ENCODE peak calls at places on chromosomes 7 and 10, in four cellular contexts. G is SK-N-SH, R is AG04450, Y is left ventricle myocardium inferior. E is an unnamed sample.
A peak's percentile ranks its signal among the peaks of the same experiment; 100 is the strongest.

GRCh38 chr10:74333174-74333573 is 182.2 kb downstream of the ADK start:
- DNase-seq in G (peak; percentile 15), R (peak; percentile 43), Y (no peak), E (no peak)

GRCh38 chr7:5528071-5528814 is 104.6 kb upstream of the TNRC18 start:
- DNase-seq in G (no peak), R (no peak), Y (peak; percentile 46), E (peak; percentile 69)

GRCh38 chr7:98864726-98865420 is 4.9 kb downstream of the TMEM130 start:
- DNase-seq in G (no peak), R (no peak), Y (no peak), E (no peak)

GRCh38 chr7:2253021-2253420 is 11.0 kb downstream of the NUDT1 start:
- DNase-seq in G (no peak), R (no peak), Y (no peak), E (no peak)

GRCh38 chr7:39985398-39985918 is 35.4 kb downstream of the CDK13 start:
- DNase-seq in G (no peak), R (no peak), Y (no peak), E (no peak)

GRCh38 chr10:92965314-92965713 is 95.3 kb upstream of the CYP26C1 start:
- DNase-seq in G (peak; percentile 15), R (no peak), Y (no peak), E (no peak)

GRCh38 chr10:97684866-97685394 is 2.1 kb downstream of the AVPI1 start:
- DNase-seq in G (no peak), R (no peak), Y (no peak), E (no peak)

GRCh38 chr10:114519306-114519669 is 115.0 kb upstream of the AFAP1L2 start:
- DNase-seq in G (no peak), R (no peak), Y (no peak), E (peak; percentile 76)

GRCh38 chr10:6394084-6394483 is 186.0 kb downstream of the PRKCQ start:
- DNase-seq in G (no peak), R (no peak), Y (no peak), E (no peak)

GRCh38 chr10:50917486-50917885 is 32.1 kb upstream of the A1CF start:
- DNase-seq in G (no peak), R (peak; percentile 15), Y (no peak), E (no peak)

GRCh38 chr7:12320241-12320640 is 83.4 kb downstream of the VWDE start:
- DNase-seq in G (no peak), R (no peak), Y (no peak), E (no peak)

GRCh38 chr7:99308461-99309074 is 17.1 kb upstream of the ARPC1A start:
- DNase-seq in G (no peak), R (no peak), Y (no peak), E (no peak)

GRCh38 chr7:36613214-36613613 is 111.1 kb downstream of the AOAH start:
- DNase-seq in G (no peak), R (no peak), Y (no peak), E (no peak)

GRCh38 chr10:70518695-70519094 is 40.1 kb downstream of the PALD1 start:
- DNase-seq in G (no peak), R (no peak), Y (no peak), E (no peak)

GRCh38 chr7:99975782-99976521 is at the start of gene AZGP1:
- DNase-seq in G (no peak), R (no peak), Y (peak; percentile 56), E (no peak)

GRCh38 chr7:100827330-100828226 is at the start of gene EPHB4:
- DNase-seq in G (peak; percentile 88), R (peak; percentile 72), Y (peak; percentile 84), E (peak; percentile 89)

GRCh38 chr10:3892440-3893101 is 107.6 kb upstream of the KLF6 start:
- DNase-seq in G (no peak), R (no peak), Y (no peak), E (peak; percentile 45)

GRCh38 chr10:93999401-93999851 is 5.7 kb downstream of the PLCE1 start:
- DNase-seq in G (peak; percentile 60), R (peak; percentile 30), Y (peak; percentile 52), E (peak; percentile 78)

GRCh38 chr10:104315486-104315921 is 22.8 kb downstream of the ITPRIP start:
- DNase-seq in G (no peak), R (no peak), Y (no peak), E (no peak)

GRCh38 chr7:146499970-146500369 is 383.4 kb downstream of the CNTNAP2 start:
- DNase-seq in G (no peak), R (no peak), Y (no peak), E (no peak)

GRCh38 chr7:110442386-110442837 is 648.5 kb upstream of the LRRN3 start:
- DNase-seq in G (peak; percentile 81), R (no peak), Y (no peak), E (peak; percentile 29)

GRCh38 chr10:97774811-97775294 is 3.1 kb upstream of the SFRP5 start:
- DNase-seq in G (no peak), R (no peak), Y (no peak), E (no peak)

GRCh38 chr10:58400609-58401008 is 15.4 kb downstream of the TFAM start:
- DNase-seq in G (no peak), R (no peak), Y (no peak), E (no peak)

GRCh38 chr10:102416181-102417094 is 2.1 kb downstream of the PSD start:
- DNase-seq in G (no peak), R (no peak), Y (peak; percentile 7), E (no peak)
- H3K27me3 ChIP-seq in G (no peaks in the 10 kb centered on the region), R (peaks cover 59% of the 10 kb centered on the region), Y (peaks cover 79% of the 10 kb centered on the region), E (no peaks in the 10 kb centered on the region)

DNA sequence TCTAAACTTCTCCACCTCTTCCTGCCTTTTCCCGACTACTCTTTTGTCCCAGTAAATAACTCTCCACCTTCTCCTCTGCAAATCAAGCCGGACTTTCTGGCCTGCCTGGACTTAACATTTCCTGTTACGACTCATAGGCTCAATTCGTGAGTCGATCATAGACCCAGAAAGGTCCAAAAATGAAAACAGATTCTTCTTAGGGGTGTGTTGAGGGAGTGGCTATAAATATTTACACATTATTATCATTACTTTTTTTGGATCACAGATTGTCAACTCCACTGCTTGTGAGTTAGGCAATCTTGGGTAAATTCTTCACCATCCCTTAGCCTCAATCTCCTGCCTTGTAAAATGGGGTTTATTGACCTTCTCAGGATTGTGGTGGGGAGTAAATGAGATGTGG is 58.9 kb upstream of the HABP2 start:
- DNase-seq in G (no peak), R (no peak), Y (no peak), E (no peak)
- H3K27me3 ChIP-seq in G (no peaks in the 10 kb centered on the region), R (peaks cover 2% of the 10 kb centered on the region), Y (peaks cover 44% of the 10 kb centered on the region), E (no peaks in the 10 kb centered on the region)

DNA sequence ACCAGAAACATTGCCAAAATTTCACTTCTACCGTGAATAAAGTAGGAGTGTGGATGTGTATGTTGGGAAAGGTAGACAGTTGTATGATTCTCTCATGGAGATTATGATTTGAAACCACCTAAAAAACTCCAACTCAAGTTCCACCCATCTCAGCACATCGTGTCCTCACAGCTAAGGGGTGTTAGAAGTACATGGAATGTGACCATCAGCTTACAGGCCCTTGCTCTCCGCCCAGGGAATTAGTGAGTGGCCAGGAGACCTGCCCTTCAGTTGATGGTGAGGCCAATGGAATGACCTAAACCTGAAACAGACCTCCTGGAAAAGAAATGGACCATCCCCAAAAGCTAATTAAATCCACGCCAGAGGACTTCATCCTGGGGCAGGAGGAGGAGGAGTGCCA is 2.1 kb upstream of the WNT2 start:
- DNase-seq in G (no peak), R (no peak), Y (no peak), E (no peak)
- H3K27me3 ChIP-seq in G (peaks cover 54% of the 10 kb centered on the region), R (peaks cover 26% of the 10 kb centered on the region), Y (peaks cover 69% of the 10 kb centered on the region), E (no peaks in the 10 kb centered on the region)

GRCh38 chr7:72465521-72465920 is 53.4 kb upstream of the CALN1 start:
- DNase-seq in G (no peak), R (no peak), Y (no peak), E (no peak)

GRCh38 chr7:72466797-72467196 is 54.7 kb upstream of the CALN1 start:
- DNase-seq in G (no peak), R (no peak), Y (no peak), E (no peak)

GRCh38 chr7:72462311-72462710 is 50.2 kb upstream of the CALN1 start:
- DNase-seq in G (no peak), R (no peak), Y (no peak), E (no peak)

GRCh38 chr7:72467237-72467636 is 55.1 kb upstream of the CALN1 start:
- DNase-seq in G (no peak), R (no peak), Y (no peak), E (no peak)
- H3K27me3 ChIP-seq in G (no peaks in the 10 kb centered on the region), R (no peaks in the 10 kb centered on the region), Y (peaks cover 13% of the 10 kb centered on the region), E (no peaks in the 10 kb centered on the region)

GRCh38 chr7:150978136-150978789 is at the start of gene KCNH2:
- DNase-seq in G (peak; percentile 99), R (no peak), Y (peak; percentile 72), E (peak; percentile 87)
- H3K27me3 ChIP-seq in G (peaks cover 61% of the 10 kb centered on the region), R (peaks cover 69% of the 10 kb centered on the region), Y (peaks cover 90% of the 10 kb centered on the region), E (no peaks in the 10 kb centered on the region)

E was measured in right cardiac atrium.